ENCODE peak calls at places on chromosomes 2 and 18, in four cellular contexts. S is HepG2, P is GM12878, N is K562. I is an unnamed sample.

GRCh38 chr2:41498791-41499190 is 549.0 kb upstream of the PKDCC start:
- DNase-seq in S (no peak), P (no peak), N (no peak), I (no peak)

GRCh38 chr2:221025397-221025796 is 546.7 kb downstream of the EPHA4 start:
- DNase-seq in S (no peak), P (peak; percentile 12), N (no peak), I (no peak)

GRCh38 chr18:57942493-57942892 is 101.5 kb upstream of the NEDD4L start:
- DNase-seq in S (no peak), P (no peak), N (no peak), I (no peak)

GRCh38 chr2:133200684-133201421 is 367.4 kb downstream of the NCKAP5 start:
- DNase-seq in S (no peak), P (no peak), N (no peak), I (no peak)

GRCh38 chr2:20600756-20601325 is 50.1 kb downstream of the HS1BP3 start:
- DNase-seq in S (no peak), P (no peak), N (no peak), I (no peak)

GRCh38 chr2:56448999-56449431 is 265.2 kb downstream of the CCDC85A start:
- DNase-seq in S (peak; percentile 88), P (no peak), N (no peak), I (no peak)

GRCh38 chr2:121873870-121874269 is 118.4 kb downstream of the TSN start:
- DNase-seq in S (no peak), P (no peak), N (no peak), I (no peak)

GRCh38 chr2:217231212-217231611 is 371.3 kb upstream of the TNP1 start:
- DNase-seq in S (no peak), P (no peak), N (no peak), I (no peak)

GRCh38 chr18:22385718-22386117 is 32.0 kb downstream of the CTAGE1 start:
- DNase-seq in S (no peak), P (no peak), N (no peak), I (no peak)

GRCh38 chr18:42292654-42293053 is 337.6 kb downstream of the PIK3C3 start:
- DNase-seq in S (no peak), P (no peak), N (no peak), I (no peak)

GRCh38 chr2:96115631-96116423 is 544 bp downstream of the ADRA2B start:
- DNase-seq in S (no peak), P (no peak), N (no peak), I (no peak)

GRCh38 chr2:35548171-35548570 is 807.4 kb upstream of the CRIM1 start:
- DNase-seq in S (no peak), P (no peak), N (no peak), I (no peak)

GRCh38 chr2:208929489-208929864 is 494.4 kb upstream of the MAP2 start:
- DNase-seq in S (no peak), P (no peak), N (no peak), I (no peak)

GRCh38 chr2:147172493-147173185 is 672.2 kb upstream of the ACVR2A start:
- DNase-seq in S (no peak), P (no peak), N (no peak), I (no peak)

GRCh38 chr2:1656961-1657841 is 87.1 kb downstream of the PXDN start:
- DNase-seq in S (no peak), P (no peak), N (no peak), I (no peak)

GRCh38 chr2:29042581-29043075 is 31.7 kb downstream of the PCARE start:
- DNase-seq in S (no peak), P (no peak), N (no peak), I (no peak)

GRCh38 chr18:57730146-57730545 is 73.0 kb downstream of the ATP8B1 start:
- DNase-seq in S (no peak), P (no peak), N (no peak), I (no peak)

GRCh38 chr2:80238692-80239469 is 65.7 kb downstream of the LRRTM1 start:
- DNase-seq in S (peak; percentile 14), P (no peak), N (peak; percentile 60), I (peak; percentile 42)

GRCh38 chr2:101815739-101816391 is 118.4 kb downstream of the MAP4K4 start:
- DNase-seq in S (no peak), P (no peak), N (no peak), I (no peak)

GRCh38 chr18:54359233-54359632 is 1.5 kb downstream of the C18orf54 start:
- DNase-seq in S (no peak), P (no peak), N (no peak), I (no peak)

GRCh38 chr18:60895181-60895580 is 438.0 kb upstream of the CDH20 start:
- DNase-seq in S (no peak), P (no peak), N (no peak), I (peak; percentile 5)

GRCh38 chr2:106070181-106070580 is 123.9 kb downstream of the UXS1 start:
- DNase-seq in S (no peak), P (no peak), N (no peak), I (no peak)

GRCh38 chr2:195016821-195017220 is 640.2 kb upstream of the SLC39A10 start:
- DNase-seq in S (no peak), P (no peak), N (no peak), I (no peak)

GRCh38 chr18:36441872-36442271 is 144.4 kb downstream of the FHOD3 start:
- DNase-seq in S (no peak), P (no peak), N (no peak), I (no peak)

GRCh38 chr2:238103465-238104070 is 3.4 kb downstream of the ESPNL start:
- DNase-seq in S (no peak), P (no peak), N (no peak), I (no peak)

GRCh38 chr2:47950340-47951280 is 44.3 kb upstream of the FBXO11 start:
- DNase-seq in S (no peak), P (no peak), N (no peak), I (no peak)

GRCh38 chr18:55264108-55264507 is 304.8 kb upstream of the CCDC68 start:
- DNase-seq in S (no peak), P (no peak), N (no peak), I (no peak)

GRCh38 chr2:174561283-174562275 is 36.0 kb downstream of the WIPF1 start:
- DNase-seq in S (no peak), P (no peak), N (no peak), I (no peak)

GRCh38 chr2:219486424-219486959 is 12.2 kb upstream of the GMPPA start:
- DNase-seq in S (no peak), P (no peak), N (no peak), I (peak; percentile 28)

GRCh38 chr18:50624981-50625380 is 65.1 kb downstream of the MAPK4 start:
- DNase-seq in S (no peak), P (no peak), N (no peak), I (no peak)

GRCh38 chr2:43482974-43483373 is 112.9 kb downstream of the THADA start:
- DNase-seq in S (no peak), P (peak; percentile 66), N (no peak), I (no peak)

GRCh38 chr18:8811115-8811514 is 105.8 kb downstream of the MTCL1 start:
- DNase-seq in S (no peak), P (no peak), N (no peak), I (no peak)

GRCh38 chr2:145591109-145591809 is 1071.3 kb upstream of the ZEB2 start:
- DNase-seq in S (no peak), P (no peak), N (no peak), I (no peak)

GRCh38 chr2:16650287-16651249 is 15.1 kb downstream of the CYRIA start:
- DNase-seq in S (no peak), P (no peak), N (no peak), I (no peak)

DNA sequence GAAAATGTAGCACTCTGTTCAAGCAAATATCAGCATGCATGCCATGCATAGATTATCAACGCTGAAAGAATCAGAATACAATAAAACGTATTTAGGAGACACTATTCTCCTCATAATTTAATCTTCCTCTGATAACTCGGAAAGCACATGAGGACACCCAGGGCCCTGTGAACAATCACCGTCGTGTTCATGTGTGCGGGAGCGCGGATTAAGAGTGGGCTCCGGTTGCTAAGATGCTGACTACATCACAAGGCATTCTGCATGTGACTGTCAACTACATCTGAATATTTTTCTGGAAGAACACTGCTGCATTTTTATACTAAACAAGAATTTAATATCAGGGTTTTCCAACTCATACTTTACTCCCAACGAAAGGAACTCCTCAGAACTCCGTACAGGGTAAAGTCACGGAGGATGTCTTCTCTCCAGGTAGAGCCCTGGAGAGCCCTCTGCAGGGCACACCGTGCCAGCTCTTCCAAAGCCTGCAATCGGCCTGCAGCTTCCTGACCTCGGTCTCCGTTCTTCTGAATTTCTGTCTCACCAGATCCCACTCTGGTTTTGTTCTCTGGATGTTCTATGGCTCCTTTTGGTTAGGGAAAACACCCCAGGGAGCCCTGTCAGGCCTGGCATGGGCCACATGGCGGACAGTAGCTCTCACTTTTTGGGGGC is 59.6 kb downstream of the ZNF516 start:
- DNase-seq in S (no peak), P (no peak), N (no peak), I (no peak)
- TF ChIP-seq TARDBP in S (no peak), P (no peak), N (no peak), I (no peak)

DNA sequence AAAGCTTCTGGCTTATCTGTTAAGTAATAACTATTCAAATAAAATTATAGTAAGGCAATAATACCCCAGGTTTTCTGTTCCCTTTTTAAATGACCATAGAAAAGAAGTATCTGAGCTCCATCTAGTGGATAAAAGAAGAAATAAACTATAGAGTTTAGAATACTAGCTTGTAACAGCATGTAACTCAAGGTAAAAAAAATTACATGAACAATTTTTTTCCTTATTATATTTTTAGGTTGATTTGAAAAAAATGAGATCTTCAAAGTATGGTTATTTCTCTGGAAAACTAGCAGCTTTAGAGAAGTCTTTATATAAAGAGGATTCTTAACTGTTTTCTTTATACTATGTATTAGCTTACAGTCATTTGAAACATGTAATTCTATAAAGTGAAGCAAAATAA is 58.1 kb downstream of the NCKAP1 start:
- DNase-seq in S (peak; percentile 36), P (no peak), N (peak; percentile 24), I (peak; percentile 27)
- TF ChIP-seq BHLHE40 in S (no peak), P (no peak), N (no peak), I (no peak)

DNA sequence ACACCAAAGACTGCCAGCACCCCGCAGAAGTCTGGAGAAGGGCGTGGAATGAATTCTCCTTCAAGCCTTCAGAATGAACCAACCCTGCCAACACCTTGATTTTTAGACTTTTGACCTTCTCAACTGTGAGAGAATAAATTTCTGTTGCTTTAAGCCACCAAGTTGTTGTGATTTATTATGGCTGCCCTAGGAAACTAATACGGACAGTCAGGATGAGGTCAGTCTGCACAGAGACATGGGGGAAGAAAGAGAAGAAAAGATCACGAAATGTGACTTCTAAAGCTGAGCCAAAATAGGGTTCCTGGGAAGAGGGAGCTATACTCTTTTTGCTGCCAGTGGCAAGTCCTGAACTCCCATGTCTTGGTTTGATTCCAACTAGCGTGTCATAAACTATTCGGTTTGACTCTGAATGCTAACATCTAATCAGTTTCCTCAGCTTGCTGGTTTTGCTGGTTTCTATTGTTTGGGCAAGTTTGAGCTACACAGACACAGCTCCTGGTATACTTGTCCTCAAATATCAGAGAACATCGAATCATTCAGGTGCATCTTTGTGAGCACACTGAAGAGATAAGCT is 80.4 kb upstream of the CYP1B1 start:
- DNase-seq in S (no peak), P (no peak), N (no peak), I (no peak)
- TF ChIP-seq FOXM1 in S (no peak), P (no peak), N (no peak), I (no peak)

DNA sequence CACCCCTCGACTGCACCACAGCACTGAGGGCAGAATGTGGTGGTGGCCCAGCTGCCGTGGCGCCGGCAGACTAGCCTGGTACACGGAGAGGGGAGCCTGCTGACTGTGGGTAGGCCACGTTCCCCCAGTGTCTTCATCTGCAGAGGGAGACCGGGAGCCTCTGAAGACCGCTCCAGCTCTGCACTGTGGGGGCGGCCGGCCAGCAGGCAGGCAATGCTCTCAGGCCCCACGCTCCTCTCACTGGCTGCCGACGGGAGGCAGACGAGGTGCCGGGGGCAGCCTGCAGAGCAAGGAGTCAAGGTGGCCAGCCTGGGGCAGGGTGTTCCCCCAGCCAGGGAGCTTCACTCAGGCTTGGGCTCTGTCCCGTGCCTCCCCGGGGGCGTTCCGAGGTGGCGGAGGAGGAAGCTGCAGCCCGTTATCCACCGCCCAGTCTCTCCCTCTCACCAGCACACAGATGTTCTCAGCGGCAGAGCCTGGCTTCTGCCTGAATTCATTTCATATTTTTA is 88.0 kb downstream of the HDAC4 start:
- DNase-seq in S (no peak), P (no peak), N (no peak), I (no peak)
- TF ChIP-seq TARDBP in S (no peak), P (no peak), N (no peak), I (no peak)

I was measured in HEK293T.